ENCODE peak calls at places on chromosomes 16 and 17, in seven cellular contexts. S, J, W, B, M, F and Z are unnamed samples.

GRCh38 chr17:28755486-28755885 is 11.7 kb downstream of the TRAF4 start:
- DNase-seq in M (no peak), J (no peak), W (no peak), B (no peak), S (no peak), F (no peak), Z (no peak)

GRCh38 chr16:64948056-64948455 is 173.8 kb downstream of the CDH11 start:
- DNase-seq in J (no peak), W (no peak), S (no peak), F (no peak), M (no peak), B (no peak), Z (no peak)

GRCh38 chr17:56478836-56479447 is 114.6 kb upstream of the NOG start:
- DNase-seq in M (no peak), F (no peak), W (no peak), S (peak; percentile 13), B (peak; percentile 31), J (peak; percentile 54), Z (peak; percentile 20)

GRCh38 chr17:64319531-64319930 is 56.5 kb upstream of the TEX2 start:
- DNase-seq in B (no peak), W (no peak), F (no peak), S (no peak), J (no peak), M (no peak), Z (no peak)

GRCh38 chr17:41695954-41696720 is 7.5 kb downstream of the EIF1 start:
- DNase-seq in F (peak; percentile 77), M (peak; percentile 76), B (peak; percentile 78), S (peak; percentile 80), J (peak; percentile 91), W (peak; percentile 50), Z (peak; percentile 81)

GRCh38 chr17:14506364-14506763 is 205.5 kb downstream of the HS3ST3B1 start:
- DNase-seq in J (no peak), W (no peak), F (no peak), B (no peak), S (no peak), M (no peak), Z (no peak)

GRCh38 chr16:50371936-50372595 is 3.3 kb upstream of the BRD7 start:
- DNase-seq in M (no peak), B (no peak), W (no peak), J (peak; percentile 66), S (peak; percentile 43), F (peak; percentile 80), Z (no peak)

GRCh38 chr17:35871415-35871814 is 2.7 kb upstream of the HEATR9 start:
- DNase-seq in S (no peak), W (no peak), J (peak; percentile 13), M (no peak), F (no peak), B (no peak), Z (no peak)

GRCh38 chr16:67514382-67514828 is 14.2 kb upstream of the RIPOR1 start:
- DNase-seq in J (peak; percentile 83), M (no peak), W (peak; percentile 28), F (peak; percentile 87), B (peak; percentile 70), S (peak; percentile 85), Z (peak; percentile 79)

GRCh38 chr17:30548189-30548588 is 71.0 kb downstream of the GOSR1 start:
- DNase-seq in M (no peak), B (no peak), F (peak; percentile 28), J (no peak), S (no peak), W (no peak), Z (no peak)

GRCh38 chr17:8537734-8538133 is 92.8 kb downstream of the MYH10 start:
- DNase-seq in B (no peak), M (no peak), J (no peak), W (no peak), S (no peak), F (no peak), Z (no peak)

GRCh38 chr16:27232875-27233605 is 29.7 kb downstream of the KDM8 start:
- DNase-seq in W (no peak), M (no peak), B (no peak), J (no peak), S (no peak), F (peak; percentile 53), Z (no peak)

GRCh38 chr16:48963306-48963705 is 318.3 kb downstream of the CBLN1 start:
- DNase-seq in W (no peak), J (no peak), M (no peak), F (no peak), S (peak; percentile 64), B (no peak), Z (no peak)

GRCh38 chr17:82463881-82464566 is 5.5 kb downstream of the NARF start:
- DNase-seq in J (no peak), F (no peak), B (no peak), W (no peak), M (no peak), S (no peak), Z (no peak)

GRCh38 chr16:68406458-68407041 is 41.8 kb downstream of the SMPD3 start:
- DNase-seq in M (no peak), W (no peak), F (no peak), J (no peak), S (peak; percentile 60), B (no peak), Z (no peak)

GRCh38 chr17:81833160-81833920 is at the start of gene MCRIP1:
- DNase-seq in F (peak; percentile 97), B (peak; percentile 100), S (peak; percentile 91), W (peak; percentile 94), J (peak; percentile 99), M (peak; percentile 98), Z (peak; percentile 99)

GRCh38 chr17:38660097-38661026 is 14.4 kb downstream of the EPOP start:
- DNase-seq in S (peak; percentile 8), J (no peak), W (no peak), F (no peak), M (no peak), B (no peak), Z (no peak)

GRCh38 chr17:76252040-76252954 is 12.0 kb upstream of the RNF157 start:
- DNase-seq in B (no peak), J (no peak), W (no peak), M (no peak), S (peak; percentile 90), F (peak; percentile 77), Z (no peak)

GRCh38 chr17:27386206-27387075 is 69.8 kb upstream of the KSR1 start:
- DNase-seq in S (no peak), F (peak; percentile 49), W (no peak), B (no peak), J (no peak), M (no peak), Z (no peak)

GRCh38 chr16:3283525-3284447 is 495 bp downstream of the ZNF263 start:
- DNase-seq in S (no peak), B (no peak), F (peak; percentile 56), W (peak; percentile 9), J (no peak), M (no peak), Z (no peak)

GRCh38 chr17:78322858-78323455 is 36.9 kb downstream of the SOCS3 start:
- DNase-seq in J (no peak), B (no peak), S (peak; percentile 45), M (no peak), W (no peak), F (no peak), Z (no peak)

GRCh38 chr17:50506298-50506697 is 1.9 kb upstream of the MYCBPAP start:
- DNase-seq in M (no peak), J (no peak), W (no peak), S (no peak), B (no peak), F (no peak), Z (no peak)

GRCh38 chr17:50511058-50511457 is 2.8 kb downstream of the MYCBPAP start:
- DNase-seq in M (no peak), S (no peak), W (no peak), B (peak; percentile 90), J (no peak), F (no peak), Z (peak; percentile 87)

GRCh38 chr17:50507871-50508572 is at the start of gene MYCBPAP:
- DNase-seq in W (peak; percentile 71), F (peak; percentile 90), S (peak; percentile 73), M (peak; percentile 85), J (peak; percentile 96), B (peak; percentile 91), Z (peak; percentile 87)

GRCh38 chr17:50505731-50506130 is 2.5 kb upstream of the MYCBPAP start:
- DNase-seq in S (no peak), B (no peak), J (no peak), F (no peak), M (no peak), W (no peak), Z (no peak)

GRCh38 chr17:50508573-50509460 is 578 bp downstream of the MYCBPAP start:
- DNase-seq in S (no peak), J (no peak), W (no peak), B (no peak), F (no peak), M (no peak), Z (no peak)
- TF ChIP-seq CTCF in S (no peak), J (no peak), W (no peak), B (no peak), F (no peak), M (no peak), Z (no peak)

GRCh38 chr16:14029658-14030057 is 41.5 kb upstream of the MRTFB start:
- DNase-seq in B (no peak), J (no peak), F (no peak), S (no peak), M (no peak), W (no peak), Z (no peak)

GRCh38 chr16:14020141-14020540 is 51.0 kb upstream of the MRTFB start:
- DNase-seq in B (no peak), S (no peak), J (no peak), M (no peak), W (no peak), F (no peak), Z (no peak)

GRCh38 chr16:14026572-14026971 is 44.5 kb upstream of the MRTFB start:
- DNase-seq in W (no peak), J (no peak), M (no peak), S (no peak), B (no peak), F (no peak), Z (no peak)

GRCh38 chr16:14028207-14028606 is 42.9 kb upstream of the MRTFB start:
- DNase-seq in W (no peak), B (no peak), F (no peak), S (no peak), M (no peak), J (no peak), Z (no peak)

DNA sequence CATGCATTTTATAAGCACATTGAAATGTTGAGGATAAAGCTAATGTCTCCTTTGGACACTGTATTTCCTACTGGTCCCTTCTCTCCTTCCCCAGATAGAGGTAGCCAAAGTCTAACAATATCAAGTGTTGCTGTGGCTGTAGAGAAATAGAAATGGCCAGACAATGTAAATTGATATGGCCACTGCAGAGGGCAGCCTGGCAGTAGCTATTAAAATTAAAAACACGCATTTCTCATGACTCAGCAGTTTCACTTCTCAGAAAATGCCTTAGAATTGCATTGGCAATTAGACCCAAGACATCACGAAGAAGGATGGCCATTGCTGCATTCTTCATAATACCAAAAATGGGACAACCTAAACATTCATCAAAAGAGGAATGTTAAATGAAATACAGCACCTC is 46.8 kb upstream of the MRTFB start:
- DNase-seq in J (no peak), W (no peak), M (no peak), F (no peak), B (no peak), S (peak; percentile 28), Z (no peak)
- TF ChIP-seq CTCF in J (no peak), W (no peak), M (no peak), F (no peak), B (no peak), S (peak; percentile 5), Z (no peak)

GRCh38 chr16:11497329-11497805 is 89.4 kb downstream of the LITAF start:
- DNase-seq in F (peak; percentile 99), B (no peak), S (peak; percentile 76), J (peak; percentile 66), W (no peak), M (no peak), Z (no peak)
- TF ChIP-seq CTCF in F (peak; percentile 20), B (no peak), S (no peak), J (no peak), W (no peak), M (peak; percentile 44), Z (no peak)

GRCh38 chr16:69798466-69798865 is 36.3 kb downstream of the WWP2 start:
- DNase-seq in J (peak; percentile 16), B (no peak), M (no peak), W (no peak), F (no peak), S (peak; percentile 9), Z (no peak)
- TF ChIP-seq CTCF in J (peak; percentile 49), B (no peak), M (peak; percentile 64), W (peak; percentile 36), F (peak; percentile 44), S (peak; percentile 57), Z (no peak)